ENCODE peak calls at places on chromosomes 5 and 9, in nine cellular contexts. X is body of pancreas, A is mammary epithelial cell, C is PC-3, I is uterus, D is GM23338, K is small intestine, J is upper lobe of right lung, S is spleen. P is an unnamed sample.

GRCh38 chr5:31485376-31486207 is 46.3 kb downstream of the DROSHA start:
- DNase-seq in X (no peak), D (no peak), S (no peak), A (no peak), J (no peak), I (peak; percentile 63), K (peak; percentile 72), C (no peak), P (no peak)

GRCh38 chr9:116546711-116547581 is 140.2 kb upstream of the TRIM32 start:
- DNase-seq in X (no peak), C (no peak), D (no peak), J (no peak), A (peak; percentile 43), S (no peak), K (peak; percentile 92), I (no peak), P (no peak)

GRCh38 chr9:35658894-35659220 is 765 bp downstream of the CCDC107 start:
- DNase-seq in S (no peak), I (peak; percentile 54), X (peak; percentile 50), J (no peak), C (peak; percentile 62), A (peak; percentile 54), D (no peak), K (peak; percentile 43), P (no peak)

GRCh38 chr5:32837211-32837610 is 126.1 kb downstream of the NPR3 start:
- DNase-seq in A (no peak), C (peak; percentile 55), I (no peak), J (no peak), X (no peak), S (no peak), K (no peak), D (no peak), P (no peak)

GRCh38 chr9:95942016-95942415 is 66.5 kb downstream of the ERCC6L2 start:
- DNase-seq in S (no peak), A (no peak), K (no peak), I (no peak), X (no peak), D (no peak), J (no peak), C (no peak), P (no peak)

GRCh38 chr5:119926301-119926700 is 296.9 kb downstream of the FAM170A start:
- DNase-seq in I (no peak), X (no peak), J (no peak), A (peak; percentile 6), K (no peak), D (no peak), S (no peak), C (no peak), P (no peak)

GRCh38 chr5:72106922-72107873 is at the start of gene MAP1B:
- DNase-seq in K (no peak), X (peak; percentile 22), I (peak; percentile 67), A (peak; percentile 24), J (no peak), S (peak; percentile 75), C (peak; percentile 32), D (peak; percentile 98), P (no peak)

GRCh38 chr9:25994605-25995004 is 316.4 kb upstream of the TUSC1 start:
- DNase-seq in X (no peak), C (no peak), I (no peak), K (no peak), A (no peak), S (no peak), D (no peak), J (no peak), P (no peak)

GRCh38 chr5:169099801-169100734 is 200.9 kb downstream of the SLIT3 start:
- DNase-seq in X (no peak), A (peak; percentile 40), D (no peak), C (no peak), I (no peak), J (no peak), K (no peak), S (no peak), P (no peak)

DNA sequence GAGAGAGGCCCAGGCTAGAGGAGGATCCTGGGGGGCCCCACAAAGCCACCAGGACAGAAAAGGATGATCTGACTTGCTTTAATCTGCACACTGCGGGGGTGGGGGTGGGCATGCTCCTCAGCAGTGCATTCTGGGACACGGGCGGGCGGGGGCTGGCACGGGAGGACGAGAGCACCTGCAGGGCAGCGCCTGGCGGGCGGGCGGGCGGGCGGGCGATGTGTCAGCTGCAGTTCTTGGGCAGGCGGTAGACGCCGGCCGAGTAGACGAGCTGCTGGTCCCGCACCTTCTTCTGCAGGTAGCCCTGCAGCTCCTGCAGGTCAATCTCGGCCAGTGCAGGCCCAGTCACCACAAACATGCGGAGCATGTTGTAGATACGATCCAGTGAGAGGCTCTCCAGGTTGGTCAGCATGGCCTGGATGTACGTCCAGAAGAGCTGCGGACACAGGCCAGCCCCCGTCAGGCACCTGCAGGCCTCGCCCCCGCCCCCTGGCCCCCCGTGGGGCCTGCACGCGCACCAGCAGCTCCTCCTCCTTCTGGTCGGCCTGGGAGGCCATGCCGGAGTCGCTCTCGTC is 3.0 kb upstream of the TMEM210 start:
- DNase-seq in K (no peak), D (peak; percentile 55), I (no peak), J (no peak), S (no peak), X (no peak), C (no peak), A (no peak), P (no peak)
- H3K4me1 ChIP-seq in K (no peaks in the 10 kb centered on the region), D (no peaks in the 10 kb centered on the region), I (no peaks in the 10 kb centered on the region), J (no peaks in the 10 kb centered on the region), S (peaks cover 30% of the 10 kb centered on the region), X (peaks cover 6% of the 10 kb centered on the region), C (no peaks in the 10 kb centered on the region), A (peaks cover 6% of the 10 kb centered on the region), P (no peaks in the 10 kb centered on the region)

GRCh38 chr9:134425815-134426214 is 99.6 kb downstream of the RXRA start:
- DNase-seq in X (no peak), I (no peak), K (no peak), S (no peak), D (no peak), J (no peak), A (no peak), C (no peak), P (no peak)

GRCh38 chr9:134424818-134425217 is 98.6 kb downstream of the RXRA start:
- DNase-seq in C (no peak), I (no peak), A (no peak), X (no peak), D (no peak), K (no peak), S (no peak), J (no peak), P (no peak)

GRCh38 chr9:134425401-134425800 is 99.1 kb downstream of the RXRA start:
- DNase-seq in X (no peak), A (no peak), S (no peak), I (no peak), J (no peak), D (no peak), K (no peak), C (no peak), P (no peak)

GRCh38 chr9:134427153-134427782 is 101.0 kb downstream of the RXRA start:
- DNase-seq in C (no peak), D (no peak), S (no peak), I (no peak), X (no peak), A (no peak), J (no peak), K (no peak), P (no peak)

GRCh38 chr9:134426436-134426835 is 100.2 kb downstream of the RXRA start:
- DNase-seq in A (no peak), X (no peak), D (no peak), J (no peak), S (no peak), I (no peak), C (no peak), K (no peak), P (no peak)
- H3K4me1 ChIP-seq in A (peaks cover 2% of the 10 kb centered on the region), X (peaks cover 19% of the 10 kb centered on the region), D (no peaks in the 10 kb centered on the region), J (peaks cover 2% of the 10 kb centered on the region), S (peaks cover 30% of the 10 kb centered on the region), I (peaks cover 4% of the 10 kb centered on the region), C (no peaks in the 10 kb centered on the region), K (no peaks in the 10 kb centered on the region), P (no peaks in the 10 kb centered on the region)

GRCh38 chr5:142783601-142784291 is 13.6 kb downstream of the ARHGAP26 start:
- DNase-seq in A (peak; percentile 37), J (no peak), I (no peak), C (no peak), S (no peak), X (no peak), D (no peak), K (no peak), P (no peak)

GRCh38 chr5:142777858-142778257 is 7.7 kb downstream of the ARHGAP26 start:
- DNase-seq in X (no peak), C (no peak), K (no peak), S (no peak), I (no peak), D (no peak), A (no peak), J (no peak), P (no peak)

GRCh38 chr5:142782976-142783539 is 12.9 kb downstream of the ARHGAP26 start:
- DNase-seq in A (no peak), S (no peak), J (no peak), I (peak; percentile 77), C (no peak), X (no peak), D (no peak), K (no peak), P (no peak)

GRCh38 chr5:142779163-142779562 is 9.0 kb downstream of the ARHGAP26 start:
- DNase-seq in X (peak; percentile 19), J (no peak), S (no peak), D (peak; percentile 43), I (no peak), A (peak; percentile 68), K (no peak), C (no peak), P (no peak)

DNA sequence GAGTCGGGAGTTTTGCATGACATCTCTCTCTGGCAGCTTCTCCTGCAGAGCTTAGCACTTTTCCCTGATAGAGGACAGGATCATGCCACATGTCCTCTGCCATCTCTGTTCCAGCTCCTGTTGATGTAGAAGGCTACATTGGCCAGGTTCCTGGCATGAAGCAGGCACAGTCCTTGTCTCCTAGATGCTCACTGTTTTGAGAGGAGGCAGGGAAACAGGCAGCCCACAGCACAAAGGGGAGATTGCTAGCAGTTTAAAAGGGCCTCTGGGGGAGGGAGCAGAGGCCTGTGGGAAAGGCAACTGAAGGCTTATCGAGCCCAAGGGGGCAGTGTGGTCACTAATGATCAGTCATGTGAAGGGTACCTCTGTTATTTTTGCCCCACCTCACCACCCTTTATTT is 10.7 kb downstream of the ARHGAP26 start:
- DNase-seq in I (no peak), J (no peak), D (no peak), X (no peak), K (no peak), C (no peak), A (no peak), S (no peak), P (no peak)
- H3K4me1 ChIP-seq in I (peaks cover 15% of the 10 kb centered on the region), J (peaks cover 29% of the 10 kb centered on the region), D (peaks cover 52% of the 10 kb centered on the region), X (peaks cover 14% of the 10 kb centered on the region), K (peaks cover 11% of the 10 kb centered on the region), C (peaks cover 8% of the 10 kb centered on the region), A (peaks cover 25% of the 10 kb centered on the region), S (peaks cover 100% of the 10 kb centered on the region), P (no peaks in the 10 kb centered on the region)

DNA sequence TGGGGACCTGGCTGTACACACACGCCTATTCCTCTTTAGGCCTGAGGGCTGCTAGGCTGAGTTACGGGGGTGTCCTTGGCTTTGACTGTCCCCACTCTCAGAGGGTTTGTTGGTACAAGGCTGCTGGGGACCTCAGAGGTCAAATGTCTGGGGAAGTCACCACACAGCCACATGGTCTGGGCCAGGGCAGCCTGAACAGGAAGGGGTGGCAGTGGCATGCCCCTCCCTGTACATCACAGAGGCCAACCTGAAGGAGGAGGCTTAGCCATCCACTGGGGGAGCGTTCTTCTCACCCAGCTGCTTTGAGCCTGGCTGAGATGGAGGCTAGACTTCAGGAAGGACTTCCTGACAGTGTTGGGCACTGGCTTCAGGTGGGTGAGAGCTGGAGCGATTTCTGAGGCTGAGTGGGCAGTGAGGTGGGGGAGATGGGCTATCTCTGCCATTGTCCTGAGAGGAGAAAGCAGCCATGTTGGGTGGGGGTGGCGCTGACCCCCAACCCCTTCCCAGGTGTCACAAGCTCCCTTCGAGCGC is 36.3 kb downstream of the CXXC5 start:
- DNase-seq in A (no peak), C (no peak), X (no peak), I (no peak), J (no peak), D (no peak), K (no peak), S (no peak), P (no peak)
- H3K4me1 ChIP-seq in A (peaks cover 8% of the 10 kb centered on the region), C (no peaks in the 10 kb centered on the region), X (peaks cover 60% of the 10 kb centered on the region), I (no peaks in the 10 kb centered on the region), J (peaks cover 3% of the 10 kb centered on the region), D (peaks cover 56% of the 10 kb centered on the region), K (no peaks in the 10 kb centered on the region), S (peaks cover 78% of the 10 kb centered on the region), P (peaks cover 26% of the 10 kb centered on the region)

P was measured in ascending aorta.